ENCODE peak calls at places on chromosomes 7 and 10, in four cellular contexts. V, E, M and A are unnamed samples.

GRCh38 chr10:4344544-4344994 is 481.4 kb upstream of the AKR1E2 start:
- DNase-seq in V (peak), E (peak), M (peak), A (peak)

GRCh38 chr7:12756841-12757240 is 69.4 kb downstream of the ARL4A start:
- DNase-seq in V (no peak), E (peak), M (no peak), A (no peak)

GRCh38 chr7:4959881-4960280 is 894 bp upstream of the MMD2 start:
- DNase-seq in V (no peak), E (no peak), M (no peak), A (no peak)

GRCh38 chr7:114923403-114923713 is 1.5 kb downstream of the MDFIC start:
- DNase-seq in V (no peak), E (no peak), M (no peak), A (no peak)

GRCh38 chr10:821322-821721 is 110.2 kb downstream of the LARP4B start:
- DNase-seq in V (no peak), E (peak), M (no peak), A (no peak)

GRCh38 chr7:134770676-134771075 is 8.8 kb upstream of the CALD1 start:
- DNase-seq in V (no peak), E (no peak), M (no peak), A (no peak)

GRCh38 chr10:71812913-71813590 is 38.0 kb downstream of the PSAP start:
- DNase-seq in V (no peak), E (no peak), M (no peak), A (no peak)

GRCh38 chr7:115533785-115534184 is 496.8 kb downstream of the TFEC start:
- DNase-seq in V (no peak), E (peak), M (no peak), A (no peak)

GRCh38 chr7:36732806-36733205 is 8.5 kb upstream of the AOAH start:
- DNase-seq in V (no peak), E (no peak), M (no peak), A (no peak)